ENCODE peak calls at places on chromosomes 2 and 18, in seven cellular contexts. T, I, M, P, F, L and S are unnamed samples.

GRCh38 chr2:204574473-204574872 is 29.2 kb downstream of the PARD3B start:
- DNase-seq in T (no peak), I (no peak), M (no peak), P (no peak), F (no peak), L (no peak), S (no peak)

GRCh38 chr2:96347395-96347794 is 11.8 kb downstream of the NCAPH start:
- DNase-seq in T (no peak), I (no peak), M (no peak), P (no peak), F (no peak), L (no peak), S (no peak)

GRCh38 chr2:139177041-139177440 is 396.9 kb upstream of the NXPH2 start:
- DNase-seq in T (no peak), I (no peak), M (no peak), P (no peak), F (no peak), L (no peak), S (no peak)

GRCh38 chr2:111121028-111121872 is 536 bp downstream of the BCL2L11 start:
- DNase-seq in T (no peak), I (no peak), M (peak), P (peak), F (peak), L (peak), S (no peak)

GRCh38 chr2:99942948-99943347 is 199.4 kb downstream of the AFF3 start:
- DNase-seq in T (no peak), I (no peak), M (no peak), P (no peak), F (no peak), L (no peak), S (no peak)

GRCh38 chr2:181810823-181811695 is 80.5 kb upstream of the ITPRID2 start:
- DNase-seq in T (peak), I (peak), M (peak), P (peak), F (no peak), L (no peak), S (peak)

GRCh38 chr2:50863856-50864255 is 168.1 kb downstream of the NRXN1 start:
- DNase-seq in T (no peak), I (no peak), M (no peak), P (no peak), F (no peak), L (no peak), S (no peak)

GRCh38 chr2:111168528-111168929 is 47.8 kb downstream of the BCL2L11 start:
- DNase-seq in T (peak), I (peak), M (peak), P (no peak), F (no peak), L (no peak), S (peak)

GRCh38 chr2:83742117-83742782 is 716.8 kb downstream of the SUCLG1 start:
- DNase-seq in T (no peak), I (peak), M (peak), P (no peak), F (peak), L (no peak), S (no peak)

GRCh38 chr2:37829202-37829601 is 95.9 kb upstream of the RMDN2 start:
- DNase-seq in T (peak), I (peak), M (peak), P (no peak), F (no peak), L (no peak), S (peak)

GRCh38 chr2:140696449-140696848 is 1434.4 kb downstream of the LRP1B start:
- DNase-seq in T (no peak), I (no peak), M (no peak), P (no peak), F (no peak), L (no peak), S (no peak)

GRCh38 chr2:52597361-52597760 is 1170.2 kb upstream of the CHAC2 start:
- DNase-seq in T (no peak), I (no peak), M (no peak), P (no peak), F (no peak), L (no peak), S (no peak)

GRCh38 chr2:176830362-176830761 is 382.2 kb upstream of the HNRNPA3 start:
- DNase-seq in T (no peak), I (no peak), M (no peak), P (no peak), F (no peak), L (no peak), S (no peak)

GRCh38 chr2:92074549-92074898 is 2796.7 kb upstream of the TEKT4 start:
- DNase-seq in T (no peak), I (no peak), M (no peak), P (no peak), F (no peak), L (peak), S (no peak)

GRCh38 chr2:173656086-173656485 is 301.4 kb downstream of the CDCA7 start:
- DNase-seq in T (no peak), I (peak), M (no peak), P (no peak), F (no peak), L (no peak), S (no peak)

GRCh38 chr18:41490861-41491260 is 464.2 kb upstream of the PIK3C3 start:
- DNase-seq in T (no peak), I (no peak), M (no peak), P (no peak), F (no peak), L (no peak), S (no peak)

GRCh38 chr2:209636066-209636465 is 135.6 kb upstream of the UNC80 start:
- DNase-seq in T (no peak), I (no peak), M (no peak), P (no peak), F (no peak), L (no peak), S (no peak)

GRCh38 chr2:150211164-150211631 is 276.3 kb downstream of the RND3 start:
- DNase-seq in T (no peak), I (peak), M (no peak), P (no peak), F (no peak), L (no peak), S (peak)

GRCh38 chr2:194705398-194705797 is 951.6 kb upstream of the SLC39A10 start:
- DNase-seq in T (no peak), I (no peak), M (no peak), P (no peak), F (no peak), L (no peak), S (no peak)

GRCh38 chr18:477565-477964 is 22.9 kb downstream of the COLEC12 start:
- DNase-seq in T (no peak), I (no peak), M (no peak), P (no peak), F (no peak), L (no peak), S (no peak)
- TF ChIP-seq CTCF in T (no peak), I (no peak), M (no peak), P (peak), F (no peak), L (no peak), S (peak)

GRCh38 chr18:5542393-5543035 is 1.3 kb downstream of the EPB41L3 start:
- DNase-seq in T (no peak), I (peak), M (peak), P (no peak), F (no peak), L (no peak), S (no peak)

GRCh38 chr18:5543854-5544389 is at the start of gene EPB41L3:
- DNase-seq in T (no peak), I (peak), M (peak), P (no peak), F (no peak), L (no peak), S (no peak)

GRCh38 chr18:5543036-5543671 is 643 bp downstream of the EPB41L3 start:
- DNase-seq in T (no peak), I (no peak), M (no peak), P (no peak), F (no peak), L (no peak), S (no peak)

GRCh38 chr18:5546660-5547059 is 2.9 kb upstream of the EPB41L3 start:
- DNase-seq in T (no peak), I (peak), M (no peak), P (no peak), F (no peak), L (no peak), S (peak)
- TF ChIP-seq CTCF in T (peak), I (peak), M (peak), P (peak), F (peak), L (no peak), S (peak)

GRCh38 chr2:46655551-46656436 is 176.4 kb downstream of the TMEM247 start:
- DNase-seq in T (peak), I (peak), M (no peak), P (no peak), F (no peak), L (no peak), S (peak)

GRCh38 chr2:46652514-46653170 is 173.3 kb downstream of the TMEM247 start:
- DNase-seq in T (no peak), I (no peak), M (no peak), P (no peak), F (no peak), L (no peak), S (no peak)

GRCh38 chr2:46656640-46657039 is 177.3 kb downstream of the TMEM247 start:
- DNase-seq in T (no peak), I (peak), M (no peak), P (no peak), F (no peak), L (no peak), S (no peak)

GRCh38 chr2:46653539-46653938 is 174.2 kb downstream of the TMEM247 start:
- DNase-seq in T (no peak), I (peak), M (no peak), P (no peak), F (no peak), L (no peak), S (peak)

GRCh38 chr2:46657042-46657504 is 177.7 kb downstream of the TMEM247 start:
- DNase-seq in T (peak), I (peak), M (no peak), P (no peak), F (peak), L (no peak), S (no peak)
- TF ChIP-seq CTCF in T (peak), I (peak), M (peak), P (peak), F (peak), L (peak), S (peak)

GRCh38 chr18:36469471-36469870 is 172.0 kb downstream of the FHOD3 start:
- DNase-seq in T (no peak), I (no peak), M (peak), P (no peak), F (no peak), L (no peak), S (no peak)
- TF ChIP-seq CTCF in T (no peak), I (no peak), M (no peak), P (no peak), F (no peak), L (no peak), S (no peak)

GRCh38 chr2:108184421-108184820 is 55.3 kb upstream of the SULT1C3 start:
- DNase-seq in T (no peak), I (peak), M (no peak), P (no peak), F (no peak), L (no peak), S (peak)

GRCh38 chr2:108182489-108182888 is 57.3 kb upstream of the SULT1C3 start:
- DNase-seq in T (no peak), I (no peak), M (no peak), P (no peak), F (no peak), L (no peak), S (peak)
- TF ChIP-seq CTCF in T (no peak), I (peak), M (no peak), P (peak), F (no peak), L (no peak), S (peak)

GRCh38 chr2:26184086-26184485 is 11.2 kb downstream of the GAREM2 start:
- DNase-seq in T (no peak), I (no peak), M (no peak), P (no peak), F (no peak), L (no peak), S (no peak)

GRCh38 chr2:26186371-26186770 is 13.5 kb downstream of the GAREM2 start:
- DNase-seq in T (no peak), I (no peak), M (no peak), P (no peak), F (no peak), L (no peak), S (no peak)

GRCh38 chr2:26185954-26186353 is 13.1 kb downstream of the GAREM2 start:
- DNase-seq in T (no peak), I (no peak), M (no peak), P (no peak), F (no peak), L (no peak), S (no peak)

GRCh38 chr2:26185304-26185928 is 12.5 kb downstream of the GAREM2 start:
- DNase-seq in T (no peak), I (peak), M (no peak), P (no peak), F (no peak), L (no peak), S (no peak)

DNA sequence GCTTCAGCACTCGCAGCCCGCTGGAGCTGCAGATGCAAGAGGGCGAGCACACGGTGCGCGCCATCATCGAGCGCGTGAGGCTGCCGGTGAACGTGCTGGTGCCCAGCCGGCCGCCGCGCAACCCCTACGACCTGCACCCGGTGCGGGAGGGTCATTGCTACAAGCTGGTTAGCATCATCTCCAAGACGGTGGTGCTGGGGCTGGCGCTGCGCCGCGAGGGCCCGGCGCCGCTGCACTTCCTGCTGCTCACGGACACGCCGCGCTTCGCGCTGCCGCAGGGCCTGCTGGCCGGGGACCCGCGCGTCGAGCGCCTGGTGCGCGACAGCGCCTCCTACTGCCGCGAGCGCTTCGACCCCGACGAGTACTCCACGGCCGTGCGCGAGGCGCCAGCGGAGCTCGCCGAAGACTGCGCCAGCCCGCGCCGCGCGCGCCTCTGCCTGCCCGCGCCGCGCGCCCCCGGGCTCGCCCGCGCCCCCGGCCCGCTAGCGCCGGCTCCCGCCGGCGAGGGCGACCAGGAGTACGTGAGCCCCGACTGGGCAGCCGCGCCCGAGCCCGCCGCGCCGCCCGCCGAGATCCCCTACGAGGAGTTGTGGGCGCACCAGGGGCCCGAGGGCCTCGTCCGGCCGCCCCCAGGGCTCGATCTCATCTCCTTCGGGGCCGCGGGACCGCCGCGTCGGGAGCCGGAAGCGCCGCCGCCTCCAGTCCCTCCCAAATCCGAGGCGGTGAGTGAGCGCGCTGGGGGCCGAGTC is 11.8 kb downstream of the GAREM2 start:
- DNase-seq in T (peak), I (peak), M (peak), P (no peak), F (peak), L (no peak), S (no peak)
- TF ChIP-seq CTCF in T (no peak), I (peak), M (peak), P (peak), F (peak), L (no peak), S (no peak)

GRCh38 chr2:225581906-225582305 is 182.4 kb downstream of the NYAP2 start:
- DNase-seq in T (no peak), I (no peak), M (no peak), P (no peak), F (no peak), L (no peak), S (no peak)

GRCh38 chr2:225582355-225583116 is 183.0 kb downstream of the NYAP2 start:
- DNase-seq in T (no peak), I (no peak), M (no peak), P (peak), F (no peak), L (no peak), S (no peak)

GRCh38 chr2:225581135-225581534 is 181.6 kb downstream of the NYAP2 start:
- DNase-seq in T (no peak), I (no peak), M (no peak), P (no peak), F (no peak), L (no peak), S (no peak)

GRCh38 chr2:225584821-225585220 is 185.3 kb downstream of the NYAP2 start:
- DNase-seq in T (no peak), I (no peak), M (no peak), P (no peak), F (no peak), L (no peak), S (no peak)
- TF ChIP-seq CTCF in T (no peak), I (no peak), M (no peak), P (no peak), F (no peak), L (no peak), S (no peak)

DNA sequence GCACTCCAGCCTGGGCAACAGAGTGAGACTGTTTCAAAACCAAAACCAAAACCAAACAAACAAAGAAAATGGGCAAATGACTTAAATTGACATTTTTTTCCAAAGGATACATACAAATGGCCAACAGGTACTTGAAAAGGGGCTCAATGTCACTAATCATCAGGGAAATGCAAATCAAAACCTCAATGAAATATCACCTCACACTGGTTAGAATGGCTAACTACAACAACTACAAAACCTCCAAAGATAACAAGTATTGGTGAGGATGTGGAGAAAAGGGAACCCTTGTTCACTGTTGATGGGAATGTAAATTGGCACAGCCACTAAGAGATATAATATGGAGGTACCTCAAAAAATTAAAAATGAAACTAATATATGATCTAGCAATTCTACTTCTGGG is 213.2 kb upstream of the HS6ST1 start:
- DNase-seq in T (no peak), I (no peak), M (no peak), P (no peak), F (no peak), L (no peak), S (no peak)
- TF ChIP-seq CTCF in T (no peak), I (peak), M (peak), P (peak), F (no peak), L (no peak), S (peak)